ENCODE peak calls at places on chromosomes 16 and 17, in four cellular contexts. One of them, this sample, is unnamed.
A peak's percentile ranks its signal among the peaks of the same experiment; 100 is the strongest.

GRCh38 chr17:45296003-45296832 is 20.6 kb downstream of the MAP3K14 start:
- DNase-seq in thoracic aorta: no peak
- DNase-seq in osteoblast: peak; percentile 91
- DNase-seq in lower leg skin: no peak
- DNase-seq in this sample: no peak

GRCh38 chr16:57341441-57342303 is 16.9 kb upstream of the CCL22 start:
- DNase-seq in thoracic aorta: no peak
- DNase-seq in osteoblast: peak; percentile 87
- DNase-seq in lower leg skin: peak; percentile 84
- DNase-seq in this sample: no peak

GRCh38 chr17:60388742-60389141 is 3.2 kb downstream of the USP32 start:
- DNase-seq in thoracic aorta: no peak
- DNase-seq in osteoblast: no peak
- DNase-seq in lower leg skin: no peak
- DNase-seq in this sample: peak; percentile 33

GRCh38 chr16:27920391-27920891 is 143.1 kb downstream of the GSG1L start:
- DNase-seq in thoracic aorta: no peak
- DNase-seq in osteoblast: no peak
- DNase-seq in lower leg skin: no peak
- DNase-seq in this sample: peak; percentile 78

GRCh38 chr17:57940217-57940616 is 15.0 kb downstream of the CUEDC1 start:
- DNase-seq in thoracic aorta: no peak
- DNase-seq in osteoblast: peak; percentile 38
- DNase-seq in lower leg skin: no peak
- DNase-seq in this sample: peak; percentile 70

GRCh38 chr17:20955437-20956323 is 87.1 kb downstream of the USP22 start:
- DNase-seq in thoracic aorta: no peak
- DNase-seq in osteoblast: no peak
- DNase-seq in lower leg skin: no peak
- DNase-seq in this sample: no peak

GRCh38 chr16:645852-646678 is 3.1 kb upstream of the WDR90 start:
- DNase-seq in thoracic aorta: no peak
- DNase-seq in osteoblast: no peak
- DNase-seq in lower leg skin: no peak
- DNase-seq in this sample: no peak

GRCh38 chr17:12114686-12115418 is 94.2 kb downstream of the MAP2K4 start:
- DNase-seq in thoracic aorta: no peak
- DNase-seq in osteoblast: no peak
- DNase-seq in lower leg skin: no peak
- DNase-seq in this sample: no peak

GRCh38 chr16:35798885-35799426 is 2339.5 kb downstream of the TP53TG3F start:
- DNase-seq in thoracic aorta: no peak
- DNase-seq in osteoblast: no peak
- DNase-seq in lower leg skin: peak; percentile 83
- DNase-seq in this sample: no peak

GRCh38 chr17:5031365-5032082 is 3.7 kb downstream of the SLC52A1 start:
- DNase-seq in thoracic aorta: peak; percentile 51
- DNase-seq in osteoblast: peak; percentile 98
- DNase-seq in lower leg skin: peak; percentile 95
- DNase-seq in this sample: peak; percentile 90

GRCh38 chr16:15990902-15991301 is 41.5 kb downstream of the ABCC1 start:
- DNase-seq in thoracic aorta: no peak
- DNase-seq in osteoblast: no peak
- DNase-seq in lower leg skin: no peak
- DNase-seq in this sample: no peak

GRCh38 chr17:5019475-5019956 is 15.7 kb downstream of the SLC52A1 start:
- DNase-seq in thoracic aorta: no peak
- DNase-seq in osteoblast: peak; percentile 95
- DNase-seq in lower leg skin: no peak
- DNase-seq in this sample: peak; percentile 84

GRCh38 chr17:44997733-44998520 is 29.8 kb upstream of the C1QL1 start:
- DNase-seq in thoracic aorta: no peak
- DNase-seq in osteoblast: peak; percentile 79
- DNase-seq in lower leg skin: no peak
- DNase-seq in this sample: no peak

GRCh38 chr16:77660311-77660710 is 62.0 kb upstream of the NUDT7 start:
- DNase-seq in thoracic aorta: no peak
- DNase-seq in osteoblast: peak; percentile 71
- DNase-seq in lower leg skin: peak; percentile 86
- DNase-seq in this sample: peak; percentile 49

GRCh38 chr17:9615486-9615885 is 29.8 kb upstream of the USP43 start:
- DNase-seq in thoracic aorta: no peak
- DNase-seq in osteoblast: no peak
- DNase-seq in lower leg skin: no peak
- DNase-seq in this sample: no peak

GRCh38 chr17:67067571-67068517 is 23.5 kb downstream of the CACNG1 start:
- DNase-seq in thoracic aorta: no peak
- DNase-seq in osteoblast: no peak
- DNase-seq in lower leg skin: no peak
- DNase-seq in this sample: no peak

GRCh38 chr16:81107506-81107905 is 11.3 kb upstream of the GCSH start:
- DNase-seq in thoracic aorta: no peak
- DNase-seq in osteoblast: no peak
- DNase-seq in lower leg skin: no peak
- DNase-seq in this sample: no peak

GRCh38 chr17:7177954-7178477 is 1.2 kb downstream of the ASGR1 start:
- DNase-seq in thoracic aorta: no peak
- DNase-seq in osteoblast: peak; percentile 69
- DNase-seq in lower leg skin: no peak
- DNase-seq in this sample: peak; percentile 76

GRCh38 chr16:53219795-53220194 is 165.0 kb downstream of the CHD9 start:
- DNase-seq in thoracic aorta: no peak
- DNase-seq in osteoblast: peak; percentile 81
- DNase-seq in lower leg skin: no peak
- DNase-seq in this sample: no peak

GRCh38 chr17:79795795-79796569 is 895 bp downstream of the CBX8 start:
- DNase-seq in thoracic aorta: no peak
- DNase-seq in osteoblast: no peak
- DNase-seq in lower leg skin: no peak
- DNase-seq in this sample: peak; percentile 49

GRCh38 chr17:37310940-37311339 is 64.8 kb upstream of the C17orf78 start:
- DNase-seq in thoracic aorta: no peak
- DNase-seq in osteoblast: no peak
- DNase-seq in lower leg skin: no peak
- DNase-seq in this sample: no peak

GRCh38 chr17:79997004-79997673 is 38.5 kb downstream of the TBC1D16 start:
- DNase-seq in thoracic aorta: no peak
- DNase-seq in osteoblast: peak; percentile 18
- DNase-seq in lower leg skin: no peak
- DNase-seq in this sample: no peak

GRCh38 chr16:81705261-81705660 is 73.8 kb upstream of the PLCG2 start:
- DNase-seq in thoracic aorta: no peak
- DNase-seq in osteoblast: no peak
- DNase-seq in lower leg skin: no peak
- DNase-seq in this sample: no peak

GRCh38 chr17:75723201-75723930 is 2.1 kb downstream of the ITGB4 start:
- DNase-seq in thoracic aorta: no peak
- DNase-seq in osteoblast: peak; percentile 84
- DNase-seq in lower leg skin: peak; percentile 91
- DNase-seq in this sample: no peak

GRCh38 chr17:41434313-41434895 is 6.4 kb downstream of the KRT38 start:
- DNase-seq in thoracic aorta: no peak
- DNase-seq in osteoblast: no peak
- DNase-seq in lower leg skin: no peak
- DNase-seq in this sample: no peak

GRCh38 chr16:27463741-27464662 is 62.0 kb downstream of the IL21R start:
- DNase-seq in thoracic aorta: no peak
- DNase-seq in osteoblast: peak; percentile 49
- DNase-seq in lower leg skin: no peak
- DNase-seq in this sample: no peak

GRCh38 chr17:39548494-39548893 is 59.2 kb downstream of the NEUROD2 start:
- DNase-seq in thoracic aorta: no peak
- DNase-seq in osteoblast: no peak
- DNase-seq in lower leg skin: no peak
- DNase-seq in this sample: no peak

GRCh38 chr16:57498031-57498430 is 11.7 kb upstream of the DOK4 start:
- DNase-seq in thoracic aorta: no peak
- DNase-seq in osteoblast: peak; percentile 22
- DNase-seq in lower leg skin: no peak
- DNase-seq in this sample: peak; percentile 13

GRCh38 chr17:71068351-71068750 is 899.0 kb downstream of the KCNJ2 start:
- DNase-seq in thoracic aorta: no peak
- DNase-seq in osteoblast: no peak
- DNase-seq in lower leg skin: no peak
- DNase-seq in this sample: no peak

GRCh38 chr17:71071041-71071440 is 901.7 kb downstream of the KCNJ2 start:
- DNase-seq in thoracic aorta: no peak
- DNase-seq in osteoblast: no peak
- DNase-seq in lower leg skin: no peak
- DNase-seq in this sample: no peak

GRCh38 chr17:71071837-71072236 is 902.5 kb downstream of the KCNJ2 start:
- DNase-seq in thoracic aorta: no peak
- DNase-seq in osteoblast: peak; percentile 89
- DNase-seq in lower leg skin: no peak
- DNase-seq in this sample: no peak
- H3K4me3 ChIP-seq in thoracic aorta: no peak overlapping the region
- H3K4me3 ChIP-seq in osteoblast: peak overlapping the region; percentile 12
- H3K4me3 ChIP-seq in lower leg skin: no peak overlapping the region
- H3K4me3 ChIP-seq in this sample: no peak overlapping the region

GRCh38 chr17:78387982-78388941 is 9.8 kb downstream of the PGS1 start:
- DNase-seq in thoracic aorta: no peak
- DNase-seq in osteoblast: peak; percentile 25
- DNase-seq in lower leg skin: no peak
- DNase-seq in this sample: no peak

GRCh38 chr17:78380370-78380769 is 1.9 kb downstream of the PGS1 start:
- DNase-seq in thoracic aorta: no peak
- DNase-seq in osteoblast: no peak
- DNase-seq in lower leg skin: no peak
- DNase-seq in this sample: no peak

GRCh38 chr17:78384479-78385175 is 6.2 kb downstream of the PGS1 start:
- DNase-seq in thoracic aorta: no peak
- DNase-seq in osteoblast: peak; percentile 50
- DNase-seq in lower leg skin: no peak
- DNase-seq in this sample: no peak

GRCh38 chr17:78381601-78382168 is 3.2 kb downstream of the PGS1 start:
- DNase-seq in thoracic aorta: no peak
- DNase-seq in osteoblast: peak; percentile 47
- DNase-seq in lower leg skin: no peak
- DNase-seq in this sample: no peak

DNA sequence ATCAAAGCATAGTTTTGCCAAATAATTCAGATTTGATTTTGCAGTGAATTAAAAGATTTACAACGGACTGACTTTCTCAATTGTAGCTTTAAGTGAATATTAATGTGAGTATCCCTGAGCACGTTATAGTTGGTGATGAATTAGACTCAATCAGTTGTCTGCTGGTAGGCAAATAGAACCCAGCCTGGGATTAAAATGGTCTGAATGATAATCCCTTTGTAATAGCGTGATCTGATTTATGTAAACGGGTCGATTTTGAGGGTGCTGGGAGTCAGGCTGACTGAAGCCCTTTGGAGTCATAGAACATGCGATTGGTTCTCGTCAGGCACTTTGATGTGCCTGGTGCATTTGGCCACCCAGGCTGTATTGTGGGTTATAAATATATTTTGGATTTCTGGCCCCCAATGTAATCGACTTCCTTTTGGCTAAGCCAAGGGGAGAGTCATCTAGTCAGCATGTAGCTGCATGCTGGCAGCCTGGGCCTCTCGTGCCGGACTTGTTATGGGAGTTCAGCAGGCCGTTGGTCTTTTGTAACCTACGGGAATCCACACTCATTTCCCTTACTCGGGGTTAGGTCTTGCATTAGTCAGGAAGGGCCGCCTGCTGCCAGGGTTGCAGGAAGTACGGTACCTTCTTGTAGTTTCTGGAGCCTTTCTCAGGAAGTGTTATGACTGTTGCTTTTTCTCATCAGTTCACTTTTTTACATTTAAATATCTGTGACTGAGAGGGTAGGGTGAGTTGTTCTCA is 5.4 kb downstream of the PGS1 start:
- DNase-seq in thoracic aorta: peak; percentile 95
- DNase-seq in osteoblast: peak; percentile 97
- DNase-seq in lower leg skin: peak; percentile 93
- DNase-seq in this sample: no peak
- H3K4me3 ChIP-seq in thoracic aorta: no peak overlapping the region
- H3K4me3 ChIP-seq in osteoblast: no peak overlapping the region
- H3K4me3 ChIP-seq in lower leg skin: no peak overlapping the region
- H3K4me3 ChIP-seq in this sample: no peak overlapping the region

GRCh38 chr17:10836966-10837599 is 804 bp downstream of the PIRT start:
- DNase-seq in thoracic aorta: no peak
- DNase-seq in osteoblast: no peak
- DNase-seq in lower leg skin: no peak
- DNase-seq in this sample: no peak
- H3K4me3 ChIP-seq in thoracic aorta: no peak overlapping the region
- H3K4me3 ChIP-seq in osteoblast: no peak overlapping the region
- H3K4me3 ChIP-seq in lower leg skin: no peak overlapping the region
- H3K4me3 ChIP-seq in this sample: no peak overlapping the region

GRCh38 chr17:42782402-42783061 is 2.1 kb downstream of the WNK4 start:
- DNase-seq in thoracic aorta: no peak
- DNase-seq in osteoblast: no peak
- DNase-seq in lower leg skin: no peak
- DNase-seq in this sample: peak; percentile 63

GRCh38 chr17:42781639-42782401 is 1.4 kb downstream of the WNK4 start:
- DNase-seq in thoracic aorta: no peak
- DNase-seq in osteoblast: peak; percentile 92
- DNase-seq in lower leg skin: peak; percentile 40
- DNase-seq in this sample: peak; percentile 52

GRCh38 chr17:42784361-42784760 is 4.0 kb downstream of the WNK4 start:
- DNase-seq in thoracic aorta: no peak
- DNase-seq in osteoblast: no peak
- DNase-seq in lower leg skin: no peak
- DNase-seq in this sample: no peak

GRCh38 chr17:42783778-42784138 is 3.3 kb downstream of the WNK4 start:
- DNase-seq in thoracic aorta: no peak
- DNase-seq in osteoblast: no peak
- DNase-seq in lower leg skin: no peak
- DNase-seq in this sample: peak; percentile 54

DNA sequence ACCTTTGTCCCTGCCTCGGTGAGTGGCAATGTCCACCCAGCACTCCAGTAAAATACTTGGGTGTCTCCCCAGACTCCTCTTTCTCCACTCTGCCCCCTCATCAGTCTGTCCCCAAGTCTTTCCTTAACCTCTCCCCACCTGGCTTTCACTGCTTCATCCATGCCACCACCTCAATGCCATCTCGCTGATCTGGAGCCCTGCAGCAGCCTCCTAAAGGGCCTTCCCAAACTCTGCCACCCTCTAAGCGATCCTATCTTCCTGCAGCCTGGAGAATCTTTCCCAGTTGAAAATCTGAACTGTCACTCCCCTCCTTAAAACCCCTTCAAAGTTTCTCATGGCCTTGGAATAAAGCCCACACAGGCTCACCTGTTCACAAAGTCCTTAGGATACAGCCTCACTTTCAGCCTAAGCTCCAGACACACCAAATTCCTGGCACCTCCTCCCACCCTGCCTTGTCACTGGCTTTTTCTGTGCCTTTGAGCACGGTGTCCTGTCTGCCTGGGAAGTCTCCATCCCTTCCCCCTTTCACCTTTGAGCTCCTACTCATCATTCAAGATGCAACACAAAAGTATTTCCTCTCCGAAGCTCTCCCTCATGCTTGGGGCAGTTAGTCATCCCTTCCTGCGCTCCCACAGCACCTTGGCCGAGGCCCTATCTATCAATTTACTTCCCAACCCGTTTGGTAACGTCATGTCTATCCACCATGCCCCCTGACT is 2.8 kb downstream of the WNK4 start:
- DNase-seq in thoracic aorta: no peak
- DNase-seq in osteoblast: peak; percentile 95
- DNase-seq in lower leg skin: no peak
- DNase-seq in this sample: no peak
- H3K4me3 ChIP-seq in thoracic aorta: no peak overlapping the region
- H3K4me3 ChIP-seq in osteoblast: peak overlapping the region; percentile 2
- H3K4me3 ChIP-seq in lower leg skin: no peak overlapping the region
- H3K4me3 ChIP-seq in this sample: no peak overlapping the region

This sample was measured in H7.